ENCODE peak calls at places on chromosomes 3 and 15, in four cellular contexts. One of them, this sample, is unnamed.

GRCh38 chr3:57112206-57112605 is 51.7 kb downstream of the SPATA12 start:
- DNase-seq in GM23338: peak; percentile 75
- DNase-seq in left ventricle myocardium inferior: no peak
- DNase-seq in GM12878: no peak
- DNase-seq in this sample: peak; percentile 19

GRCh38 chr3:57006048-57006709 is 54.3 kb upstream of the SPATA12 start:
- DNase-seq in GM23338: peak; percentile 23
- DNase-seq in left ventricle myocardium inferior: no peak
- DNase-seq in GM12878: no peak
- DNase-seq in this sample: no peak

GRCh38 chr15:89034305-89034704 is 54.0 kb upstream of the ABHD2 start:
- DNase-seq in GM23338: no peak
- DNase-seq in left ventricle myocardium inferior: no peak
- DNase-seq in GM12878: no peak
- DNase-seq in this sample: peak; percentile 13

GRCh38 chr3:191882289-191882688 is 421.3 kb downstream of the PYDC2 start:
- DNase-seq in GM23338: peak; percentile 64
- DNase-seq in left ventricle myocardium inferior: no peak
- DNase-seq in GM12878: no peak
- DNase-seq in this sample: no peak

GRCh38 chr3:145557405-145557804 is 603.6 kb downstream of the PLOD2 start:
- DNase-seq in GM23338: peak; percentile 50
- DNase-seq in left ventricle myocardium inferior: no peak
- DNase-seq in GM12878: no peak
- DNase-seq in this sample: no peak

GRCh38 chr3:12316721-12317351 is 28.0 kb downstream of the PPARG start:
- DNase-seq in GM23338: no peak
- DNase-seq in left ventricle myocardium inferior: no peak
- DNase-seq in GM12878: peak; percentile 5
- DNase-seq in this sample: peak; percentile 3

GRCh38 chr15:55250392-55250791 is 39.2 kb downstream of the RAB27A start:
- DNase-seq in GM23338: no peak
- DNase-seq in left ventricle myocardium inferior: no peak
- DNase-seq in GM12878: no peak
- DNase-seq in this sample: no peak

GRCh38 chr3:198113219-198114053 is 153.4 kb downstream of the LMLN start:
- DNase-seq in GM23338: peak; percentile 56
- DNase-seq in left ventricle myocardium inferior: no peak
- DNase-seq in GM12878: no peak
- DNase-seq in this sample: no peak

GRCh38 chr3:173690542-173690941 is 293.0 kb downstream of the NLGN1 start:
- DNase-seq in GM23338: no peak
- DNase-seq in left ventricle myocardium inferior: no peak
- DNase-seq in GM12878: no peak
- DNase-seq in this sample: no peak
- H3K4me3 ChIP-seq in GM23338: no peak overlapping the region
- H3K4me3 ChIP-seq in left ventricle myocardium inferior: no peak overlapping the region
- H3K4me3 ChIP-seq in GM12878: no peak overlapping the region
- H3K4me3 ChIP-seq in this sample: no peak overlapping the region

GRCh38 chr3:152937234-152937633 is 102.3 kb downstream of the P2RY1 start:
- DNase-seq in GM23338: no peak
- DNase-seq in left ventricle myocardium inferior: no peak
- DNase-seq in GM12878: no peak
- DNase-seq in this sample: no peak
- TF ChIP-seq CTCF in GM23338: peak; percentile 28
- TF ChIP-seq CTCF in left ventricle myocardium inferior: peak; percentile 44
- TF ChIP-seq CTCF in GM12878: no peak
- TF ChIP-seq CTCF in this sample: no peak

GRCh38 chr3:46580675-46581074 is 14.6 kb upstream of the LRRC2 start:
- DNase-seq in GM23338: no peak
- DNase-seq in left ventricle myocardium inferior: no peak
- DNase-seq in GM12878: no peak
- DNase-seq in this sample: no peak
- H3K4me3 ChIP-seq in GM23338: peak overlapping the region; percentile 89
- H3K4me3 ChIP-seq in left ventricle myocardium inferior: no peak overlapping the region
- H3K4me3 ChIP-seq in GM12878: no peak overlapping the region
- H3K4me3 ChIP-seq in this sample: no peak overlapping the region

DNA sequence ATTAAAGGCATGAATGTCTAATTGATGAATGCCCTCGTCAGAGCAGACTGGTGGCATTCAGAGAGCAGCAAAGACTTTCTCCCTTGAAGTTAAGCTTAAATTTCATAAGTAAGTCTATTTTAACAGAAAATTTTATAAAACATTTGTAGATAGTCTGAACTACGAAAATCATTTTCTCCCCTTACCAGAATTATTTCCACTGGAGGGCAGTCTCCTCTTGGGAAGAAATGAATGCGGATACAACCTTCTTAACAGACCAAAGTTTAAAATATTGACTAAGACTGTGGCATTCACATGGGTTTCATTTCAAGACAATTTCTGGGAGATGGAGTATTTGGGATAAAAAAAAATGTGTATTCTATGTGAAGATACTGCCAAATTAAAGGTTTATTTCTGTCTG is 669.0 kb downstream of the FHIT start:
- DNase-seq in GM23338: peak; percentile 24
- DNase-seq in left ventricle myocardium inferior: no peak
- DNase-seq in GM12878: no peak
- DNase-seq in this sample: no peak
- TF ChIP-seq CTCF in GM23338: peak; percentile 68
- TF ChIP-seq CTCF in left ventricle myocardium inferior: peak; percentile 39
- TF ChIP-seq CTCF in GM12878: no peak
- TF ChIP-seq CTCF in this sample: no peak

DNA sequence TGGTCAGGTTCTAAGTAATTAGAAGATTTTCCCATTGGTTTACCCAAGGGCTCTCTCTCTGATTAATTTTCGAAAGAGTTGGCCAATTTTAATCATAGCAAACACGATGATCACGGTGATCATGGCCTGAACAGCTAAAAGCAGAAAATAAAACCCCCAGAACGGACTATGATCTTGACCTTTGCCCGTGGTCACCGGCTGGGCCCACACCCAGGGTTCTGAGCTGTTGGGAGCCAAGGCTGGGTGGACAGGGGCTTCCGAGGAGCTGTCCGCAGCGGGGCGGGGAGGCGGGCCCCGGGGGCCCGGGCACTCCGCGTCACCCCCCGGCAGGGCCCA is 2.5 kb downstream of the GP5 start:
- DNase-seq in GM23338: no peak
- DNase-seq in left ventricle myocardium inferior: no peak
- DNase-seq in GM12878: no peak
- DNase-seq in this sample: no peak
- H3K4me3 ChIP-seq in GM23338: peak overlapping the region; percentile 66
- H3K4me3 ChIP-seq in left ventricle myocardium inferior: peak overlapping the region; percentile 54
- H3K4me3 ChIP-seq in GM12878: no peak overlapping the region
- H3K4me3 ChIP-seq in this sample: no peak overlapping the region

DNA sequence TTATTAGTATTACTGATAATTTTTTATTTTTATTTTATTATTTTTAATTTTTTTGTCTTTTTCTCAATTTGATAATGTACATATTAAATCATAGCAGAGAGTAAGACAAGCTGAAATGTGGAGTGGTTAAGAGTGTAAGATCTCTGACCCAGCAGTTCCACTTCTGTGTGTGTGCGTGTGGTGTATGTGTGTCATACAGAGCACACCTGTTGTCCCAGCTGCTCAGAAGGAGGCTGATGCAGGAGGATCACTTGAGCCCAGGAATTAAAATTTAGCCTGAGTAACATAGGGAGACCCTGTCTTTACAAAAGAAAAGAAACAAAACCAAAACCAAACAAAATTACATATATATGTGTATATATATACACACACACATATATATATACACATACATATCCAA is 1.4 kb upstream of the CIDEC start:
- DNase-seq in GM23338: no peak
- DNase-seq in left ventricle myocardium inferior: no peak
- DNase-seq in GM12878: no peak
- DNase-seq in this sample: no peak
- TF ChIP-seq CTCF in GM23338: no peak
- TF ChIP-seq CTCF in left ventricle myocardium inferior: no peak
- TF ChIP-seq CTCF in GM12878: no peak
- TF ChIP-seq CTCF in this sample: no peak

DNA sequence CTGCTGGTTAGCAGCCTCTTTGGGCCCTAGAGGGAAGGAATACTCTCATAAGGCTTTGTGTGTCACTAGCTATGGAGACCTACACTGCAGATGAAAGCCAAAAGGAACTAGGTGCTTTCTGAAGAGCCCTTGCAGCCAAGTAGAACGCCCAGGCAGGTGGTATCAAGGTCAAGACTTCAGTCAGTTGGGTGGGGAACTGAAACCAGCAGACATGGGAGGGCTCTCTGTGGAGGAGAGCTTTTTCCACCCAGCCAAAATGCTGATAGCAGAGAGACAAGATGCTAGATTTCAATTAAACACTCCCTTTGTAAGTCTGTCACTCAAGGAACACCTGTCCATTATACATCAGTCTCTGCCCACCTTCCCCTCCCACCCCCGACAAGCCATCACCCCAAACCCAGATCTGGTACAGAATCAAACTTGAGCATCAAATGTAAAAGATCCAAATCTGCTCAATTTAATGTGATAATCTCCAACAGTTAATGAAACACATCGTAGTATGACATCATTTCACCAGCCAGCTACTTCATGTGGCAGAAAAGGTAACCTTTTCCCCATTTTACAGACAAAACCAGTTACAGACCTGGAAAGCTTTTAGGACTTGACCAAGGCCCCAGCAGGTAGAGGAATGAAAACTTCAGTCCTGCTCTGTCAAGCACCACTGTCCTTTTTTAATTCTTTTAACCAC is 14.6 kb downstream of the MRPS25 start:
- DNase-seq in GM23338: no peak
- DNase-seq in left ventricle myocardium inferior: no peak
- DNase-seq in GM12878: peak; percentile 72
- DNase-seq in this sample: peak; percentile 88
- H3K4me3 ChIP-seq in GM23338: no peak overlapping the region
- H3K4me3 ChIP-seq in left ventricle myocardium inferior: no peak overlapping the region
- H3K4me3 ChIP-seq in GM12878: peak overlapping the region; percentile 41
- H3K4me3 ChIP-seq in this sample: no peak overlapping the region

GRCh38 chr15:60012695-60013094 is 8.6 kb downstream of the FOXB1 start:
- DNase-seq in GM23338: no peak
- DNase-seq in left ventricle myocardium inferior: no peak
- DNase-seq in GM12878: no peak
- DNase-seq in this sample: no peak

GRCh38 chr15:60020736-60021135 is 16.6 kb downstream of the FOXB1 start:
- DNase-seq in GM23338: no peak
- DNase-seq in left ventricle myocardium inferior: no peak
- DNase-seq in GM12878: no peak
- DNase-seq in this sample: no peak

GRCh38 chr15:60021589-60022378 is 17.7 kb downstream of the FOXB1 start:
- DNase-seq in GM23338: no peak
- DNase-seq in left ventricle myocardium inferior: no peak
- DNase-seq in GM12878: no peak
- DNase-seq in this sample: no peak

GRCh38 chr15:60022379-60022741 is 18.2 kb downstream of the FOXB1 start:
- DNase-seq in GM23338: no peak
- DNase-seq in left ventricle myocardium inferior: no peak
- DNase-seq in GM12878: no peak
- DNase-seq in this sample: no peak

GRCh38 chr15:60017538-60018199 is 13.6 kb downstream of the FOXB1 start:
- DNase-seq in GM23338: no peak
- DNase-seq in left ventricle myocardium inferior: no peak
- DNase-seq in GM12878: no peak
- DNase-seq in this sample: no peak
- TF ChIP-seq CTCF in GM23338: no peak
- TF ChIP-seq CTCF in left ventricle myocardium inferior: no peak
- TF ChIP-seq CTCF in GM12878: no peak
- TF ChIP-seq CTCF in this sample: no peak

GRCh38 chr3:155885299-155885698 is 14.8 kb downstream of the GMPS start:
- DNase-seq in GM23338: no peak
- DNase-seq in left ventricle myocardium inferior: no peak
- DNase-seq in GM12878: no peak
- DNase-seq in this sample: no peak

GRCh38 chr3:155886915-155887314 is 16.5 kb downstream of the GMPS start:
- DNase-seq in GM23338: no peak
- DNase-seq in left ventricle myocardium inferior: no peak
- DNase-seq in GM12878: no peak
- DNase-seq in this sample: no peak

GRCh38 chr3:155889212-155889611 is 18.8 kb downstream of the GMPS start:
- DNase-seq in GM23338: peak; percentile 21
- DNase-seq in left ventricle myocardium inferior: no peak
- DNase-seq in GM12878: no peak
- DNase-seq in this sample: no peak

GRCh38 chr3:155880286-155880685 is 9.8 kb downstream of the GMPS start:
- DNase-seq in GM23338: no peak
- DNase-seq in left ventricle myocardium inferior: no peak
- DNase-seq in GM12878: no peak
- DNase-seq in this sample: peak; percentile 22

DNA sequence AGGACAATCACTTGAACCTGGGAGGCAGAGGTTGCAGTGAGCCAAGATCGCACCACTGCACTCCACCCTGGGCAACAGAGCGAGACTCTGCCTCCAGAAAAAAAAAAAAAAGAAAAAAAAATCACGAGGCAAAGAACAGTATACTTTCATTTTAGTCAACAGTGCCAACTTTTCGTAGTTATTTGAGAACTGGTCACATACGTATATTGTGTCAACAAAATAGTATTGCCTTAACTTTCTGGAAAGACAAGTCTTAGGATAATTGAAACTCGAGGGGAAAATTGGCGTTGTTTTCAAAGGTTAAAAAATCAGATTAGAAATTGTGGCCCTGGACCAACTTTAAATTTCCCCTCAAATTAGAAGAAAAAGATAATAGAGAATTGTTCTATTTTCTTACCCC is 13.8 kb downstream of the GMPS start:
- DNase-seq in GM23338: no peak
- DNase-seq in left ventricle myocardium inferior: no peak
- DNase-seq in GM12878: no peak
- DNase-seq in this sample: no peak
- H3K4me3 ChIP-seq in GM23338: no peak overlapping the region
- H3K4me3 ChIP-seq in left ventricle myocardium inferior: no peak overlapping the region
- H3K4me3 ChIP-seq in GM12878: no peak overlapping the region
- H3K4me3 ChIP-seq in this sample: no peak overlapping the region

DNA sequence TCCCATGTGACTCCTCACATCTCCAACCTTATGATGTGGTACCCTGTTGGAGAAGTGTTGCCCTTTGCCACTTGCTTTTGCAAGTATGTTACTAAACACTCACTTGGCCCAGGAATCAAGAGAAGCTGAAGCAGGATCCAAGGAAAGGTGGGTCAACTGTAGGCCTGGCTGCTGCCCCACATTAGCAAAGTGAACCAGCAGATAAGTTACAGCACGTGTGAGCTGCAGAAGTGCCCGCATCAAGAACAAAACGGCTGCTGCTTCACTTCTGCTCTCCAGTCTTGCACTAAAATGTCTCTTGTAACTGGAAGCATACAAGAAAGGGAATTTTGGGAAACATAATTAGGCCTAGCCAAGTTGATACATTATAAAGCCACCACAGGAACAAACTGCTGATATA is 79.6 kb downstream of the PCOLCE2 start:
- DNase-seq in GM23338: no peak
- DNase-seq in left ventricle myocardium inferior: no peak
- DNase-seq in GM12878: no peak
- DNase-seq in this sample: no peak
- TF ChIP-seq CTCF in GM23338: no peak
- TF ChIP-seq CTCF in left ventricle myocardium inferior: no peak
- TF ChIP-seq CTCF in GM12878: no peak
- TF ChIP-seq CTCF in this sample: no peak